ENCODE peak calls at places on chromosomes 4 and X, in four cellular contexts. B, W, F and G are unnamed samples.

GRCh38 chrX:16445166-16445752 is 204.7 kb upstream of the S100G start:
- DNase-seq in W (no peak), F (peak), B (peak), G (peak)

GRCh38 chr4:106422766-106423165 is 54.2 kb upstream of the GIMD1 start:
- DNase-seq in W (no peak), F (no peak), B (no peak), G (no peak)

GRCh38 chr4:56799824-56800756 is 21.4 kb downstream of the SPINK2 start:
- DNase-seq in W (peak), B (peak), F (peak), G (peak)

GRCh38 chrX:112636288-112636687 is 43.5 kb downstream of the LHFPL1 start:
- DNase-seq in W (no peak), F (no peak), B (no peak), G (no peak)

GRCh38 chrX:50903387-50904027 is 7.0 kb upstream of the BMP15 start:
- DNase-seq in W (no peak), F (peak), B (peak), G (peak)

GRCh38 chr4:7066006-7066405 is 1.9 kb downstream of the GRPEL1 start:
- DNase-seq in F (peak), B (no peak), W (no peak), G (no peak)

GRCh38 chr4:32633421-32633820 is 1913.3 kb downstream of the PCDH7 start:
- DNase-seq in W (no peak), B (no peak), F (no peak), G (no peak)

GRCh38 chr4:10761903-10762302 is 77.3 kb upstream of the CLNK start:
- DNase-seq in B (no peak), W (no peak), F (no peak), G (no peak)

GRCh38 chr4:83616252-83616651 is 80.3 kb downstream of the GPAT3 start:
- DNase-seq in W (no peak), B (no peak), F (no peak), G (no peak)

GRCh38 chrX:51435101-51435500 is 61.3 kb downstream of the NUDT11 start:
- DNase-seq in B (no peak), F (no peak), W (no peak), G (no peak)

GRCh38 chr4:33746979-33747378 is 2497.3 kb downstream of the ARAP2 start:
- DNase-seq in B (no peak), F (no peak), W (no peak), G (no peak)

GRCh38 chr4:73729534-73730165 is 10.7 kb upstream of the CXCL8 start:
- DNase-seq in F (peak), B (peak), W (peak), G (peak)

GRCh38 chr4:1170156-1170804 is 2.1 kb downstream of the SPON2 start:
- DNase-seq in F (no peak), W (no peak), B (no peak), G (no peak)

GRCh38 chr4:139227729-139228404 is 50.8 kb upstream of the ELF2 start:
- DNase-seq in W (no peak), B (no peak), F (peak), G (peak)

GRCh38 chrX:10496345-10496965 is 123.9 kb downstream of the MID1 start:
- DNase-seq in B (no peak), F (no peak), W (no peak), G (no peak)

GRCh38 chr4:18675586-18675985 is 654.0 kb upstream of the LCORL start:
- DNase-seq in W (no peak), F (no peak), B (no peak), G (no peak)

GRCh38 chrX:43166874-43167273 is 388.9 kb upstream of the PPP1R2C start:
- DNase-seq in F (no peak), W (no peak), B (no peak), G (no peak)

GRCh38 chr4:142036795-142037583 is 400.6 kb downstream of the IL15 start:
- DNase-seq in F (no peak), B (no peak), W (no peak), G (no peak)

GRCh38 chrX:37921758-37922157 is 74.4 kb upstream of the DYNLT3 start:
- DNase-seq in B (no peak), W (no peak), F (no peak), G (no peak)

GRCh38 chrX:14095702-14096101 is 66.0 kb upstream of the GEMIN8 start:
- DNase-seq in W (no peak), B (peak), F (peak), G (no peak)

GRCh38 chr4:2337131-2337723 is 75.3 kb upstream of the MXD4 start:
- DNase-seq in W (peak), B (no peak), F (no peak), G (no peak)

GRCh38 chr4:151031831-151032605 is 16.9 kb upstream of the LRBA start:
- DNase-seq in F (no peak), W (no peak), B (no peak), G (no peak)

GRCh38 chrX:24646745-24647182 is 383 bp downstream of the PCYT1B start:
- DNase-seq in W (no peak), B (peak), F (peak), G (no peak)

GRCh38 chr4:157271166-157271869 is 50.8 kb downstream of the GRIA2 start:
- DNase-seq in F (no peak), W (no peak), B (no peak), G (no peak)